ENCODE peak calls at places on chromosomes 16 and 17, in eight cellular contexts. P is HCT116, H is MM.1S, W is neural progenitor cell, R is OCI-LY7, C is GM23248, G is SK-N-SH, M is GM23338. F is an unnamed sample. For H3K4me1, the result is how much of the 10 kb centered on the place peaks cover.

GRCh38 chr16:72848045-72848410 is 199.9 kb downstream of the ZFHX3 start:
- DNase-seq in P (no peak), H (no peak), W (no peak), R (no peak), C (no peak), G (no peak), M (no peak), F (no peak)

GRCh38 chr17:3035968-3036280 is 27.5 kb downstream of the OR1D5 start:
- DNase-seq in P (no peak), H (no peak), W (no peak), R (no peak), C (no peak), G (no peak), M (no peak), F (no peak)

GRCh38 chr16:5215911-5216310 is 118.3 kb upstream of the EEF2KMT start:
- DNase-seq in P (no peak), H (no peak), W (peak), R (no peak), C (no peak), G (peak), M (no peak), F (peak)

GRCh38 chr17:17206149-17206912 is at the start of gene PLD6:
- DNase-seq in P (peak), H (peak), W (no peak), R (no peak), C (peak), G (peak), M (no peak), F (no peak)

GRCh38 chr16:24255446-24256352 is at the start of gene CACNG3:
- DNase-seq in P (no peak), H (peak), W (peak), R (peak), C (peak), G (peak), M (peak), F (peak)

GRCh38 chr16:69309316-69309715 is 1.8 kb upstream of the VPS4A start:
- DNase-seq in P (no peak), H (no peak), W (no peak), R (no peak), C (peak), G (no peak), M (peak), F (no peak)

GRCh38 chr16:31242197-31242596 is 17.6 kb upstream of the ITGAM start:
- DNase-seq in P (no peak), H (no peak), W (no peak), R (no peak), C (peak), G (no peak), M (no peak), F (no peak)

GRCh38 chr16:57297856-57298255 is 13.4 kb upstream of the PLLP start:
- DNase-seq in P (no peak), H (no peak), W (peak), R (peak), C (no peak), G (no peak), M (peak), F (no peak)

GRCh38 chr17:79833744-79834574 is 5.3 kb downstream of the CBX4 start:
- DNase-seq in P (no peak), H (no peak), W (peak), R (no peak), C (no peak), G (no peak), M (peak), F (no peak)

GRCh38 chr16:55009581-55009980 is 78.9 kb downstream of the IRX5 start:
- DNase-seq in P (no peak), H (no peak), W (no peak), R (no peak), C (no peak), G (no peak), M (no peak), F (no peak)

GRCh38 chr17:78399693-78400144 is 21.3 kb downstream of the PGS1 start:
- DNase-seq in P (no peak), H (no peak), W (no peak), R (no peak), C (no peak), G (no peak), M (no peak), F (no peak)

GRCh38 chr17:75407655-75408352 is 2.3 kb upstream of the GRB2 start:
- DNase-seq in P (no peak), H (no peak), W (no peak), R (peak), C (no peak), G (no peak), M (no peak), F (no peak)

GRCh38 chr17:68738044-68738443 is 136.9 kb upstream of the FAM20A start:
- DNase-seq in P (no peak), H (no peak), W (no peak), R (no peak), C (no peak), G (no peak), M (no peak), F (no peak)

GRCh38 chr17:73792994-73793393 is 148.7 kb upstream of the SDK2 start:
- DNase-seq in P (no peak), H (no peak), W (no peak), R (no peak), C (no peak), G (no peak), M (no peak), F (peak)

GRCh38 chr17:41394254-41395016 is 3.0 kb downstream of the KRT31 start:
- DNase-seq in P (no peak), H (no peak), W (no peak), R (no peak), C (no peak), G (no peak), M (no peak), F (no peak)

GRCh38 chr17:43449470-43450202 is 34.1 kb upstream of the DHX8 start:
- DNase-seq in P (no peak), H (no peak), W (no peak), R (no peak), C (peak), G (no peak), M (no peak), F (peak)

GRCh38 chr16:49701867-49702494 is 153.9 kb downstream of the ZNF423 start:
- DNase-seq in P (no peak), H (no peak), W (peak), R (no peak), C (peak), G (no peak), M (peak), F (peak)

GRCh38 chr16:49490321-49490705 is 116.7 kb downstream of the C16orf78 start:
- DNase-seq in P (no peak), H (no peak), W (no peak), R (no peak), C (no peak), G (no peak), M (no peak), F (no peak)

GRCh38 chr17:77343031-77343866 is 202.5 kb downstream of the SEC14L1 start:
- DNase-seq in P (no peak), H (no peak), W (no peak), R (no peak), C (no peak), G (no peak), M (no peak), F (no peak)
- H3K4me1 ChIP-seq in P (under half), H (under half), W (under half), R (half or more), C (under half), G (under half), M (under half), F (under half)

DNA sequence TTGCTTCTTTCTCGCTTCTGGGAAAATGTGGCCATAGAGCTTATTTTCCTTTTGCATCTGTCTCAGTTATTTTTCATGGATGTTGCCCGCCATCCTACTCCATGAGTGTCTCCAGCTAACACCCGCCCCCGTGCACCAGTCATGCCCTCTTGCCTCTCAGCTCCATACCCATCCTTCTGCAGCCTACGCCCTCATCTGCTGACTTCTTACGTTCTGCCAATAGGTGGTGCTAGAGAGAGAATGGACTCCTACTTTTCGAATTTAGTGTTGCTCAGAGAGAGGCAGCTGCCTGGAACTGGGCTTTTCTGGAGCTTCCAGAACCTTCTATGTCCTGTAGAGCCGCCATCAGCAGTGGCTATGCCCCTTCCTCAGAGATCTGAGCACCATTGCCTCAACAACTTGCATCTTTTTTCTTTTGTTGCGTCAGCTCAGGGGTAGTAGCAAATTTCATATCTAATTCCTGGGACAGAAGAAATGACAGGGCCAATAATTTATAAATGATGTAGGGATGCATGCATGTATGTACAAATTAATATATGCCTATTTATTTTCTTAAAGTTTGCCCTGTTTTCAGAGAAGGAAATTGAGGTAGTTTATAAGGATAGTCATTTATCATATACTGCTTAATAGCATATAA is 119.7 kb upstream of the MYOCD start:
- DNase-seq in P (peak), H (peak), W (peak), R (peak), C (peak), G (peak), M (peak), F (peak)
- TF ChIP-seq EZH2phosphoT487 in P (no peak), H (no peak), W (no peak), R (no peak), C (no peak), G (no peak), M (no peak), F (no peak)

DNA sequence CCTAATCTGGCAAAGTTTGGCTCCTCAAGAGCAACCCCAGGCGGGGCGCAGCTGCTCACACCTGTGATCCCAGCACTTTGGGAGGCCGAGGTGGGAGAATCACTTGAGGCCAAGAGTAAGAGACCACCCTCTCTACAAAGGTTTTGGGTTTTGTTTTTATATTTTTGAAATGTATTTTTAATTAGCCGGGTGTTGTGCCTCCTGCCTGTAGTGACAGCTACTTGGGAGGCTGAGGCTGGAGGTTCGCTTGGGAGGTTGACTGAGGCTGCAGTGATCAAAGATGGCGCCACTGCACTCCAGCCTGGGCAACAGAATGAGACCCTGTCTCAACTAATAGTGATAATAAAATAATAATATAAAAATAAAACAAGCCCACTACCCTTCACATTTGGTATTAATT is 756 bp upstream of the USP7 start:
- DNase-seq in P (no peak), H (no peak), W (no peak), R (no peak), C (no peak), G (no peak), M (no peak), F (no peak)
- H3K27ac ChIP-seq in P (peak), H (peak), W (no peak), R (no peak), C (no peak), G (peak), M (peak), F (peak)

GRCh38 chr17:1036845-1037237 is 39.9 kb downstream of the TIMM22 start:
- DNase-seq in P (no peak), H (no peak), W (no peak), R (no peak), C (no peak), G (no peak), M (no peak), F (no peak)
- H3K4me1 ChIP-seq in P (under half), H (under half), W (under half), R (under half), C (under half), G (under half), M (under half), F (under half)